ENCODE peak calls at places on chromosomes 12 and 14, in four cellular contexts. L is IMR-90, W is H9, R is H1. V is an unnamed sample.

GRCh38 chr14:68340262-68340661 is 452.6 kb downstream of the ZFP36L1 start:
- DNase-seq in W (peak), R (no peak), L (no peak), V (no peak)

GRCh38 chr12:109999649-109999971 is 380 bp downstream of the ANKRD13A start:
- DNase-seq in W (no peak), L (no peak), R (no peak), V (no peak)

GRCh38 chr14:52124791-52125661 is 56.2 kb upstream of the NID2 start:
- DNase-seq in W (peak), R (peak), L (peak), V (peak)

GRCh38 chr14:22650960-22651521 is 6.9 kb upstream of the OR6J1 start:
- DNase-seq in R (peak), W (no peak), L (no peak), V (peak)

GRCh38 chr14:59588136-59588535 is 11.5 kb upstream of the CCDC175 start:
- DNase-seq in R (no peak), W (no peak), L (no peak), V (no peak)

GRCh38 chr14:102046337-102047278 is 40.2 kb downstream of the HSP90AA1 start:
- DNase-seq in R (peak), L (peak), W (peak), V (peak)

GRCh38 chr12:92628476-92628875 is 74.3 kb upstream of the PLEKHG7 start:
- DNase-seq in W (no peak), L (peak), R (no peak), V (no peak)

GRCh38 chr14:50845166-50845565 is 14.2 kb upstream of the NIN start:
- DNase-seq in R (no peak), W (no peak), L (no peak), V (no peak)

GRCh38 chr12:63845726-63846125 is 1.2 kb downstream of the SRGAP1 start:
- DNase-seq in W (no peak), R (no peak), L (peak), V (no peak)

GRCh38 chr14:93912785-93913184 is 14.4 kb upstream of the FAM181A start:
- DNase-seq in R (no peak), W (no peak), L (no peak), V (no peak)

GRCh38 chr14:50023671-50024490 is 92.5 kb downstream of the VCPKMT start:
- DNase-seq in R (no peak), W (no peak), L (peak), V (no peak)

GRCh38 chr14:26841920-26842741 is 244.3 kb upstream of the NOVA1 start:
- DNase-seq in R (no peak), L (peak), W (no peak), V (peak)

GRCh38 chr12:14394317-14395058 is 29.0 kb downstream of the ATF7IP start:
- DNase-seq in W (no peak), R (no peak), L (peak), V (peak)

GRCh38 chr14:63504628-63505027 is 38.5 kb downstream of the PPP2R5E start:
- DNase-seq in L (peak), W (no peak), R (no peak), V (no peak)

GRCh38 chr14:95361373-95362179 is 41.9 kb upstream of the CLMN start:
- DNase-seq in L (no peak), R (peak), W (peak), V (peak)

GRCh38 chr14:58747181-58747580 is 109.4 kb downstream of the DACT1 start:
- DNase-seq in L (peak), R (no peak), W (no peak), V (no peak)

GRCh38 chr12:110726018-110726417 is 16.7 kb downstream of the PPP1CC start:
- DNase-seq in R (no peak), W (no peak), L (no peak), V (no peak)

GRCh38 chr12:1934068-1934467 is 15.6 kb upstream of the CACNA2D4 start:
- DNase-seq in R (no peak), L (no peak), W (no peak), V (no peak)

GRCh38 chr14:101363880-101364391 is 197.4 kb upstream of the DIO3 start:
- DNase-seq in R (no peak), W (no peak), L (no peak), V (no peak)

GRCh38 chr14:52551696-52552062 is 626 bp downstream of the TXNDC16 start:
- DNase-seq in W (no peak), L (peak), R (no peak), V (no peak)

GRCh38 chr14:52076334-52076733 is 7.5 kb upstream of the NID2 start:
- DNase-seq in W (no peak), L (peak), R (no peak), V (no peak)

GRCh38 chr14:77579065-77579464 is 37.4 kb downstream of the SPTLC2 start:
- DNase-seq in W (no peak), L (peak), R (no peak), V (no peak)

GRCh38 chr14:101083564-101084435 is 180.3 kb upstream of the RTL1 start:
- DNase-seq in W (peak), R (no peak), L (no peak), V (peak)

GRCh38 chr12:8844665-8845064 is 22.2 kb downstream of the A2ML1 start:
- DNase-seq in L (peak), W (no peak), R (no peak), V (no peak)

GRCh38 chr12:122835693-122836026 is 403 bp downstream of the HIP1R start:
- DNase-seq in W (peak), R (no peak), L (no peak), V (no peak)

GRCh38 chr12:3342051-3342450 is 149.0 kb upstream of the PRMT8 start:
- DNase-seq in L (peak), R (peak), W (peak), V (peak)

GRCh38 chr12:22100952-22101748 is 55.1 kb downstream of the CMAS start:
- DNase-seq in R (no peak), W (peak), L (peak), V (peak)

GRCh38 chr12:105573574-105573973 is 243.1 kb downstream of the C12orf75 start:
- DNase-seq in R (no peak), L (no peak), W (no peak), V (no peak)

GRCh38 chr12:98372340-98373018 is 142.9 kb upstream of the TMPO start:
- DNase-seq in L (no peak), W (no peak), R (no peak), V (peak)

GRCh38 chr12:26466709-26467108 is 271.3 kb downstream of the SSPN start:
- DNase-seq in R (no peak), L (no peak), W (no peak), V (no peak)

GRCh38 chr14:67285876-67286452 is 44.7 kb downstream of the PALS1 start:
- DNase-seq in W (no peak), R (no peak), L (peak), V (peak)

GRCh38 chr12:66398931-66399625 is 96.8 kb downstream of the HELB start:
- DNase-seq in W (no peak), R (no peak), L (peak), V (no peak)

GRCh38 chr12:27330846-27331245 is 1.8 kb upstream of the BMAL2 start:
- DNase-seq in R (no peak), L (no peak), W (no peak), V (no peak)

DNA sequence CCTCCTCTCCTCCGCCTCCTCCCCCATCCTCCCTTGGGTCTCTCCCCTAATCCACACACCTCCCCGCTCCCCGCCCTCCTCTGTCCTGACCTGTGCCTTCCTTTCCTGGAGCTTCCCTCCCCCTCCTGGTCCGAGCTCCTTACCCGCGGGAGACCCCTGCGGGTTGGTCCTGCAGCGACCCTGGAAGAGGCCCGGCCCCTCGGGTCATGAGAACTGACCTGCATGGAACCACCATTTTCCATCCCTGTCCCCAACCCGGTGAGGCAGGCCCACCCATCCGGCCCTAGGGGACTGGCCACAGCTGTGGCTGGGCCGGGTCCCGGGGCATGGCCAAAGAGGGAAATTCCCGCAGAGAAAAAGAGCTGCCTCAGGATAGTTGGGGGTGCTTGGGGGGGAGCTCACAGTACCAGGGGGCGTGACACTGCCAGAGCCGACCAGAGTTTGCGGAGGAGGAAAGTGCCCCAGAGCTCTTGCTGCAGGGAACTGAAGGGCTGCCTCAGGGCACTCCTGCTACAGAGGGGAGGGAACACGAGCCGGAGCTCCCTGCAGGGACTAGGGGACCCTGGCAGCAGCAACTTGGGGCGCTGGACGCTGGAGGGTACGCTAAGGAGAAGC is 613 bp downstream of the ARHGEF40 start:
- DNase-seq in L (peak), W (peak), R (no peak), V (peak)
- H4K5ac ChIP-seq in L (peak), W (no peak), R (peak), V (no peak)

DNA sequence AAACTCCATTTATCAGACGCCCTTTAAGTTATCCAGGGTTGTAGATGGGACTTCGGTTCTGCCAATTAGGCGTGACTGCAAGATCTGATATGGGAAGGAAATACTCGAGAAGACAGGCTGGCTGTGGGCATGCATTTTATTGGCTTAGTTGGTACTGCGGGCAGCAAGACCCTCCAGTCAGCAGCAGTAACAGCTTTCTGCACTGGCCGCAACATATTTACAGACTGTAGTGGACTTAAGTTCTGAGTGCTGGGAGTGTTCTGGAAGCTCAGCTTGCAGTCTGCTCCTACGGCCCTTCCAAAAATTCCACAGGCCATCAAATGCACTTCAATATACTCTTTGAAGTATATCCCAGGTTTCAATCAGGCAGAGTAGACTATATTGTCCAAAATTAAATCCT is 21.1 kb downstream of the KITLG start:
- DNase-seq in L (no peak), R (no peak), W (no peak), V (no peak)
- H3K18ac ChIP-seq in L (peak), R (no peak), W (no peak), V (peak)

GRCh38 chr14:90697577-90698206 is 118.5 kb downstream of the TTC7B start:
- DNase-seq in L (peak), W (peak), R (peak), V (peak)
- H4K5ac ChIP-seq in L (no peak), W (no peak), R (no peak), V (no peak)

GRCh38 chr12:124185970-124186686 is 108.8 kb upstream of the RFLNA start:
- DNase-seq in L (no peak), W (no peak), R (no peak), V (no peak)
- H3K18ac ChIP-seq in L (no peak), W (no peak), R (no peak), V (no peak)

GRCh38 chr14:99803803-99804202 is 10.6 kb downstream of the EML1 start:
- DNase-seq in W (no peak), L (no peak), R (no peak), V (no peak)

GRCh38 chr14:99802301-99803105 is 9.3 kb downstream of the EML1 start:
- DNase-seq in W (no peak), L (peak), R (no peak), V (no peak)

GRCh38 chr14:99800781-99801180 is 7.6 kb downstream of the EML1 start:
- DNase-seq in W (no peak), L (no peak), R (no peak), V (no peak)

GRCh38 chr14:99806040-99806439 is 12.8 kb downstream of the EML1 start:
- DNase-seq in R (no peak), L (no peak), W (no peak), V (no peak)

DNA sequence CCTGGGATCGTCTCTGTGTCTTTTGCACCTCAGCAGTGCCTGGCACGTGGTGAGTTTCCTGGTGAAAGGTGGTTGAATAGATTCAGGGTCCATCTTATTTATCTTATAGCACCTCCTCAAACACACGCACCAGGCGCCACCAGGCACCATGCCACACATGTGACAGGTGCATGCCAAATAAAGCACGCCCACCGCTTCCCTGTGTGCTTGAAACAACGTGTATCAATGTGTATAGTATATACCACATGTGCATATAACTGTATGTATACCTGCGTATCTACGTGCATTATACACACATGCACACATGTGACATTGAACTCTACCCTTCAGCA is 9.9 kb downstream of the EML1 start:
- DNase-seq in L (no peak), W (no peak), R (no peak), V (no peak)
- H4K5ac ChIP-seq in L (no peak), W (no peak), R (no peak), V (no peak)

DNA sequence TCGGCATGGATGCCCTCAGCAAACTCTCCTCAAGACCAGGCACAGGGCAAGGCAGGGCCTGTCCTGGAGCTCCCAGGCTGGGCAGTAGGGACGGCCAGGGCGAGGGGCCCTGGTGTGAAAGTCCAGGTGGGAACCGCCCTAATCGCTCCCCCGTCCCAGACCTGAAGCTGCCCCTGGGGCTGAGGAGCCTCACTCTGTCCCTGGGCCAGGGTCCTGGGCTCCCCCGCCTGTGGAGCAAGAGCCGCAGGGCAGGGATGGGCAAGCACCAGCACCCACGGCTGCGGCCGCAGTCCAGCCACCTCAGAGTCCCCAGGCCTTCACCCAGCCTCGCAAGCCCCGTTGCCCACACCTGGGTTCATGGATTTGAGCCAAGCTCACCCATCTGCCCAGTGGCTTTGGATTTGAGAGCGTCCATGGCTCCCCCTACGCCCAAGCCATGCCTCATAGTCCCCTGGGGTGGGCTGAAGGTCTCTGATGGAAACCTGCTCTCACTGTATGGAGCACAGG is 102.4 kb upstream of the C14orf180 start:
- DNase-seq in R (no peak), W (no peak), L (no peak), V (no peak)
- H3K18ac ChIP-seq in R (no peak), W (no peak), L (no peak), V (no peak)

GRCh38 chr12:34142430-34142829 is 120.1 kb downstream of the ALG10 start:
- DNase-seq in L (no peak), R (no peak), W (no peak), V (no peak)
- H4K5ac ChIP-seq in L (no peak), R (no peak), W (no peak), V (no peak)

GRCh38 chr14:20799444-20799843 is 3.2 kb downstream of the RNASE1 start:
- DNase-seq in R (no peak), L (no peak), W (no peak), V (no peak)

GRCh38 chr14:20798932-20799331 is 3.7 kb downstream of the RNASE1 start:
- DNase-seq in W (no peak), L (no peak), R (no peak), V (no peak)

GRCh38 chr14:20798318-20798717 is 4.3 kb downstream of the RNASE1 start:
- DNase-seq in L (no peak), W (no peak), R (no peak), V (no peak)

GRCh38 chr14:20801726-20802125 is 918 bp downstream of the RNASE1 start:
- DNase-seq in R (no peak), L (no peak), W (no peak), V (no peak)

GRCh38 chr14:20799955-20800544 is 2.6 kb downstream of the RNASE1 start:
- DNase-seq in R (no peak), L (no peak), W (no peak), V (peak)
- H3K18ac ChIP-seq in R (peak), L (no peak), W (no peak), V (no peak)

DNA sequence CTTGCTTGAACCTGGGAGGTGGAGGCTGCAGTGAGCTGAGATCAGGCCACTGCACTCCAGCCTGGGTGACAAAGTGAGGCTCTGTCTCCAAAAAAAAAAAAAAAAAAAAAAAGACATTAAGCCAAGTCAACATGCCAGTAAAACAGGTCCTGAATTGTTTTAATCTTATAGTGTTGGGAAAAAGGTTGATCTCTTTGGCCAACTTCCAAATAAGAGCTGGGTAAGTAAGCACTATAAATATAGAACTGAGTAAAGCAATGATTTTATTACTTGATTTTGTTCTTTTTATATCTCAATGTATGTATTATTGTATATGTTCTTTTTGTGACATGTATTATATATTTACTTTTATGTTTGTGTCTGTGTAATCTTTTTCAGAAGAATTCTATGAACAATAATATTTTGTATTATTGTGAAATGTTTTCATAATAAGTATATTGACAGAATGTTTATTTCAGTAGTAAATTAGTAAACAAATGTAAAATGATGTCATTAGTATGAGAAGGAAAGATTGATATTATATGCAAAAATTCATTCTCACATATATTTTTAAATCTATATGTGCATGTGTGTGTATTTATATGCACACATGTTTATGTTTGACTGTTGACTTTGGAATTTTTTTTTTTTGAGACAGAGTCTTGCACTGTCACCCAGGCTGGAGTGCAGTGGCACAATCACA is 9.6 kb upstream of the AKAP6 start:
- DNase-seq in W (no peak), R (no peak), L (no peak), V (no peak)
- H4K5ac ChIP-seq in W (no peak), R (no peak), L (no peak), V (no peak)

DNA sequence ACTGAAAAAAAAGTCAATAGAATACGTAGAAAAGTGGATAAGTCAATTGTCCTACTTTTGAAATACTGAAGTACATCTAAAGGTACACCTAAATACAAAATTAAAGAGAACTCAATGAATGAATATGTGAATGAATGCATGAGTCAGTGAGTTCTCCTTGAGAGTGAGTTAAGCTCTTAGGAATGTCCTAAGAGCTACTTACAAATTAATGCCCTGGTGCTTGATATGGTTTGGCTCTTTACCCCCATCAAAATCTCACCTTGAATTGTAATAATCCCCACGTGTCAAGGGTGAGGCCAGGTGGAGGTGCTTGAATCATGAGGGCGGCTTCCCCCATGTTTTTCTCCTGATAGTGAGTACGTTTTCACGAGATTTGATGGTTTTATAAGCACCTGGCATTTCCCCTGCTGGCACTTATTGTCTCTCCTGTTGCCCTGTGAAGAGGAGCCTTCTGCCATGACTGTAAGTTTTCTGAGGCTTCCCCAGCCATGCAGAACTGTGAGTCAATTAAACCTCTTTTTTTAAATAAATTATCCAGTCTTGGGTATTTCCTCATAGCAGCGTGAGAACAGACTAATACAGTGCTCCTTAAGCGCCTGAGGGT is 192.2 kb upstream of the ARHGAP5 start:
- DNase-seq in W (no peak), L (peak), R (no peak), V (peak)
- H3K18ac ChIP-seq in W (no peak), L (no peak), R (no peak), V (no peak)